ENCODE peak calls at places on chromosomes 11 and 22, in six cellular contexts. N, X, Z, V, B and G are unnamed samples.

GRCh38 chr22:23237201-23237798 is 57.0 kb downstream of the BCR start:
- DNase-seq in N (no peak), X (no peak), Z (peak), V (no peak), B (peak), G (peak)

GRCh38 chr11:60831501-60832079 is 10.3 kb upstream of the CCDC86 start:
- DNase-seq in N (peak), X (no peak), Z (no peak), V (no peak), B (peak), G (peak)

GRCh38 chr22:29309332-29310064 is 3.0 kb downstream of the GAS2L1 start:
- DNase-seq in N (peak), X (no peak), Z (peak), V (no peak), B (no peak), G (no peak)

GRCh38 chr11:120324932-120325810 is at the start of gene TLCD5:
- DNase-seq in N (peak), X (peak), Z (peak), V (peak), B (peak), G (peak)

GRCh38 chr11:13137778-13138400 is 128.8 kb downstream of the RASSF10 start:
- DNase-seq in N (no peak), X (no peak), Z (no peak), V (no peak), B (no peak), G (no peak)

GRCh38 chr11:76033699-76034098 is 172.6 kb downstream of the WNT11 start:
- DNase-seq in N (no peak), X (peak), Z (no peak), V (no peak), B (no peak), G (peak)

GRCh38 chr11:121119444-121119843 is 18.4 kb downstream of the TECTA start:
- DNase-seq in N (no peak), X (peak), Z (no peak), V (no peak), B (no peak), G (no peak)

GRCh38 chr22:17974703-17975372 is 49.5 kb downstream of the MICAL3 start:
- DNase-seq in N (no peak), X (no peak), Z (no peak), V (no peak), B (peak), G (peak)

GRCh38 chr22:20430641-20431519 is 6.7 kb downstream of the SCARF2 start:
- DNase-seq in N (peak), X (no peak), Z (peak), V (no peak), B (no peak), G (peak)

GRCh38 chr11:84524422-84525051 is 1102.6 kb downstream of the DLG2 start:
- DNase-seq in N (no peak), X (peak), Z (no peak), V (no peak), B (peak), G (peak)

GRCh38 chr11:35525501-35526175 is at the start of gene PAMR1:
- DNase-seq in N (no peak), X (no peak), Z (peak), V (peak), B (peak), G (no peak)

GRCh38 chr11:113369411-113369810 is 18.2 kb upstream of the ANKK1 start:
- DNase-seq in N (no peak), X (no peak), Z (no peak), V (no peak), B (no peak), G (no peak)

DNA sequence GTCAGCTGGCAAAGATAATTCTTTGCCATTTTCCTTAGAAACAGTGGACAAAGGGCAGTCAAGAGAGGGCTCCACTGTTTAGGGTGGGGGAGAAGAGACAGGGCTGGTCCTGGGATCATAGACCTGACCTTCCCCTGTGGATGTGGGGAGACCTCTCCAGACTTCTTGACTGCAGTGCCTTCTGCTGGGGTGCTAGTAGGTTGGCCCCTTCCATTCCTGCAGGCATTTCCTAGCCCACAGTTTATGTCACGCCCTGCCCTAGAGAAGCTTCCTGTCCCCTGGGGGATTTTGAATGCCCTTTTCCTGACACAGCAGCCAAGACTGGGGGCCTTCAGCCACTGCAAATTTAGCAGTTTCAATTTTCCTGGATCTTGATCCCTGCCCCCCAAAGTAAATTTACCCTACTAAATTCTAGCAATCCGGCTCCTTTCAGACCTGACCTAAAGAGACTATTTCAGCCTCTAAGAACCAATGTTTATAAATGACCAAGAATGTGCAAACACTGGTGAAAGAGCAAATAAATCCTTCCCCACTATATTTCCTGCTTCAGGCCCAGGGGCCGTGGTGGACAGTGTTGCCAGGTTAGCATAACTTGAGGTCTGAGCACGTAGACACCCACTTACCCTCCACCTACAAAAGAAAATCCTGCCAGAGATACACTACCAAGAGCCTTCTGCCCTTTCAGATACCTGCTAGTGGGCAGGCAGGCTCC is 58.4 kb downstream of the PPFIBP2 start:
- DNase-seq in N (peak), X (no peak), Z (peak), V (no peak), B (no peak), G (no peak)
- TF ChIP-seq CTCF in N (no peak), X (peak), Z (no peak), V (no peak), B (no peak), G (no peak)

GRCh38 chr22:39916496-39916895 is 15.6 kb downstream of the GRAP2 start:
- DNase-seq in N (no peak), X (no peak), Z (no peak), V (no peak), B (no peak), G (no peak)
- H3K4me3 ChIP-seq in N (no peak), X (no peak), Z (no peak), V (no peak), B (no peak), G (no peak)

GRCh38 chr22:37930270-37930951 is 23.0 kb downstream of the C22orf23 start:
- DNase-seq in N (no peak), X (peak), Z (no peak), V (no peak), B (peak), G (peak)

GRCh38 chr22:37932401-37932800 is 21.0 kb downstream of the C22orf23 start:
- DNase-seq in N (no peak), X (no peak), Z (no peak), V (no peak), B (no peak), G (no peak)

GRCh38 chr22:37931893-37932389 is 21.5 kb downstream of the C22orf23 start:
- DNase-seq in N (no peak), X (peak), Z (no peak), V (no peak), B (no peak), G (no peak)

GRCh38 chr22:37929390-37929789 is 23.3 kb downstream of the MICALL1 start:
- DNase-seq in N (no peak), X (no peak), Z (peak), V (no peak), B (no peak), G (no peak)

DNA sequence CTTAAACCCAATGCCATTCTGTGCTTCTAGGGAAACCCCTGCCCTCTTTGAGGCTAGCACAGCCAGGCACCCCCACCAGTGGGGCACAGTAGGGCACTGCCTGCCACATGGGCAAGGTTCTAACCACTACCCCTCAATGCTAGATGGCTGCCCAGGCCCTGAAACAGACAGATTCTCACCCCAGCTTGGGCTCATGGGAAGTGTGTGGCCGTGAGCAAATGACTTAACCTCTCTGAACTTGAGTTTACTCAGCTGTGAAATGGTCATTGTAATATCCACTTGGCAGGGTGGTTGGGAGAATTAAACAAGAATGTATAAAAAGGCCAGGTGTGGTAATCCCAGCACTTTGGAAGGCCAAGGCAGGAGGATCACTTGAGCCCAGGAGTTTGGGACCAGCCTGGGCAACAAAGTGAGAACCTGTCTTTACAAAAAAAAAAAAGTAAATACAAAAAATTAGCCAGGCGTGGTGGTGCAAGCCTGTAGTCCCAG is 22.4 kb downstream of the C22orf23 start:
- DNase-seq in N (peak), X (no peak), Z (no peak), V (no peak), B (no peak), G (no peak)
- TF ChIP-seq CTCF in N (no peak), X (peak), Z (no peak), V (no peak), B (no peak), G (no peak)

GRCh38 chr11:1573077-1573846 is 1.2 kb upstream of the DUSP8 start:
- DNase-seq in N (no peak), X (no peak), Z (peak), V (no peak), B (no peak), G (no peak)

GRCh38 chr11:1573847-1574255 is 1.8 kb upstream of the DUSP8 start:
- DNase-seq in N (no peak), X (no peak), Z (peak), V (no peak), B (no peak), G (no peak)

GRCh38 chr11:1572200-1573076 is at the start of gene DUSP8:
- DNase-seq in N (peak), X (peak), Z (peak), V (peak), B (peak), G (peak)

GRCh38 chr11:1576825-1577224 is 4.8 kb upstream of the DUSP8 start:
- DNase-seq in N (no peak), X (no peak), Z (no peak), V (no peak), B (no peak), G (no peak)

DNA sequence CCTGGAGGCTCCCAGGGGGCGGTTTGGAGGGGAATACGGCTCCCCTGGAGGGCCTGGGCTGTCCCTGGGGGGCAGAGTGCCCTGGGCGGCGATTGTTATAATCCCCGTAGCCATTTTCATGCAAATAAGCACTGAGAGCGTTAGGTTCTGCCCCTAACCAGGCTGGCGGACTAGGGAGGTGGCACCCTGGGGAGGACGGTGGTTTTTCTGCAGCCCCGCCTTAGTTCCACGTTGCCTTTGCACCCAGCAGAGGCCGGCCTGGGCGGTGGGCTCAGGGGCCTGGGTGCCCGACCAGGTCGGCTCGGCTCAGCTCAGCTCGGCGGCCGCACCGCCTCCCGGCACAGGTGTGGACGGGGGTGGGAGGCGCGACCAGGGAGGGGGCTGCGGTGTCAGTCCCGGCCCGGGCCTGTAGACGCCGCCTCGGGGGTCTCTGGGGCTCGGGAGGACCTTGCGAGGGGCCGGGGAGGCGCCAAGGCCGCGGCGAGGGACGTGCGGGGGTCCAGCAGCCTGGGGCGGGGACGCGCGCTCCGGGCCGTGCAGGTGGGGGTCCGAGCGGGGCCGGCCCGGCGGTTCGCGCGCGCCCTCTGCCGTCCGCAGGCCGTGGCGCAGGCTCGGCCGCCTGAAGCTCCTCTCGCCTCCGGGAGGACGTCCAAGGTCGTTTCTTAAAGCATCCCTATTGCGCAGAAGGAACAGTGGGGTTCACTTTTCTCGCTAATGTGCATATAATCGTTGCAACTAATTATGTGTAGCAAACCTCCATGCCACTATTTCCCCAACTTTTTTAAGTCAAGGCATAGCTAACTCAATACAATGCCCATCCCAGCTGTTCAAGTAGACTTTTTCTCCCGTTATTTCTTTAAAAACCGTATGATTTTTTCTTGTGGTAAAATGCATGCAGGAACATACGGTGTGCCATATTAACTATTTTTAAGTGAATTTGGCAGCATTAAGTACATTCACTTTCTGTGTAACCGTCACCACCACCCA is 2.5 kb upstream of the DUSP8 start:
- DNase-seq in N (peak), X (peak), Z (peak), V (no peak), B (peak), G (peak)
- H3K4me3 ChIP-seq in N (no peak), X (peak), Z (peak), V (no peak), B (no peak), G (no peak)

GRCh38 chr11:17770048-17770652 is 35.6 kb downstream of the KCNC1 start:
- DNase-seq in N (no peak), X (peak), Z (peak), V (no peak), B (no peak), G (peak)
- TF ChIP-seq CTCF in N (no peak), X (peak), Z (no peak), V (no peak), B (no peak), G (peak)

GRCh38 chr22:44585559-44586121 is 87.6 kb upstream of the RTL6 start:
- DNase-seq in N (no peak), X (no peak), Z (no peak), V (no peak), B (no peak), G (no peak)

GRCh38 chr22:44587911-44588310 is 89.9 kb upstream of the RTL6 start:
- DNase-seq in N (no peak), X (no peak), Z (no peak), V (no peak), B (no peak), G (no peak)

GRCh38 chr22:44586337-44586990 is 88.4 kb upstream of the RTL6 start:
- DNase-seq in N (no peak), X (no peak), Z (no peak), V (no peak), B (no peak), G (no peak)

GRCh38 chr22:44588348-44588747 is 90.3 kb upstream of the RTL6 start:
- DNase-seq in N (no peak), X (no peak), Z (no peak), V (no peak), B (no peak), G (no peak)

DNA sequence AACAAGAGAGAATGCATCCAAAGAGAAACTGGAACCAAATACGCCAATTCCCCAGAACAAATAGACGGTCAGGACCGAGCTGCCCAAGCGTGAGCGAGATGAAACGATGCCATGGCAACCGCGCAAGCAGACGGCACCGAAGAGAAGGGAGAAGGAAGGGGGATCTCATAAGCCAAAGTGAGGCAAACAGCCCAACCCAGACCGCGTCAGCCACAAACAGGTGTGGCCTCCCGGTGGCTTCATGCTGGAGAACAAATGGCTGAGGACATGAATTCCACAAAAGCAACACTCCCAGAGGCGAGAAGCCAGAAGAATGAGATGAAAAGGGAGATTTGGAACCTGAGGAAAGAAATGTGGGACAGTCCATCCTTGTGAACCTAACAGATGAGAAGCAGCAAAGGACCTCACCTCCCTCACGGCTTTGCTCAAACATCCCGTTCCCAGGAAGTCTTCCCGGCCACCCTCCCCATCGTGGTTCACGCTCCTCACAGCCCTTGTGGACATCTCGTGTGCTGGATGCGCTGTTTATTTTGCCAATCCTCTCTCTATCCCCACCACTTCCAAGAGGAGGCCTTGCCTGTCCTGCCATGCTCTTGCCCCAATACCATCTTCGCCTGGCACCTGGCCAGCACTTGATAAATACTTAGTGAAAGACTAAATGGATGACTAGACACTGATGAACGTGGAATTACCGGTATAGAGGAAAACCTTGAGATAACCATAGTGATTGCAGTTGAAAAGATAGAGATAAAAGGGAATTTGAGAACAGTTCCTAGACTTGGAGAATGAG is 89.2 kb upstream of the RTL6 start:
- DNase-seq in N (no peak), X (no peak), Z (no peak), V (no peak), B (peak), G (peak)
- H3K4me3 ChIP-seq in N (no peak), X (no peak), Z (peak), V (no peak), B (peak), G (no peak)

GRCh38 chr11:116171271-116172140 is 601.3 kb downstream of the BUD13 start:
- DNase-seq in N (no peak), X (no peak), Z (no peak), V (no peak), B (no peak), G (no peak)

GRCh38 chr11:116168459-116168787 is 604.4 kb downstream of the BUD13 start:
- DNase-seq in N (no peak), X (no peak), Z (no peak), V (no peak), B (no peak), G (no peak)

GRCh38 chr11:116170526-116171120 is 602.2 kb downstream of the BUD13 start:
- DNase-seq in N (no peak), X (peak), Z (no peak), V (no peak), B (no peak), G (peak)

GRCh38 chr11:116167706-116168458 is 604.9 kb downstream of the BUD13 start:
- DNase-seq in N (no peak), X (no peak), Z (no peak), V (no peak), B (no peak), G (no peak)

GRCh38 chr11:116169776-116170175 is 603.0 kb downstream of the BUD13 start:
- DNase-seq in N (no peak), X (no peak), Z (no peak), V (no peak), B (no peak), G (no peak)
- TF ChIP-seq CTCF in N (no peak), X (no peak), Z (no peak), V (no peak), B (no peak), G (no peak)